ENCODE peak calls at places on chromosomes 1 and 21, in five cellular contexts. One of them, this sample, is unnamed.

GRCh38 chr1:153790996-153791855 is 16.0 kb downstream of the SLC27A3 start:
- DNase-seq in neuronal stem cell: no peak
- DNase-seq in transverse colon: peak; percentile 56
- DNase-seq in hepatocyte: peak; percentile 56
- DNase-seq in uterus: peak; percentile 47
- DNase-seq in this sample: no peak

GRCh38 chr1:26787381-26787705 is 407 bp upstream of the PIGV start:
- DNase-seq in neuronal stem cell: no peak
- DNase-seq in uterus: no peak
- DNase-seq in hepatocyte: no peak
- DNase-seq in transverse colon: peak; percentile 61
- DNase-seq in this sample: no peak

GRCh38 chr1:109876617-109877319 is 33.9 kb upstream of the CSF1 start:
- DNase-seq in transverse colon: no peak
- DNase-seq in neuronal stem cell: no peak
- DNase-seq in hepatocyte: peak; percentile 48
- DNase-seq in uterus: no peak
- DNase-seq in this sample: no peak

GRCh38 chr1:6519491-6519934 is 28.0 kb upstream of the PLEKHG5 start:
- DNase-seq in hepatocyte: no peak
- DNase-seq in transverse colon: no peak
- DNase-seq in uterus: no peak
- DNase-seq in neuronal stem cell: no peak
- DNase-seq in this sample: no peak

GRCh38 chr1:46184920-46185658 is 8.8 kb upstream of the P3R3URF start:
- DNase-seq in hepatocyte: no peak
- DNase-seq in neuronal stem cell: no peak
- DNase-seq in transverse colon: no peak
- DNase-seq in uterus: no peak
- DNase-seq in this sample: no peak

GRCh38 chr1:66000033-66000637 is 207.4 kb downstream of the PDE4B start:
- DNase-seq in hepatocyte: no peak
- DNase-seq in uterus: no peak
- DNase-seq in neuronal stem cell: no peak
- DNase-seq in transverse colon: no peak
- DNase-seq in this sample: no peak

GRCh38 chr1:188700116-188700515 is 1777.5 kb downstream of the BRINP3 start:
- DNase-seq in transverse colon: no peak
- DNase-seq in uterus: no peak
- DNase-seq in neuronal stem cell: no peak
- DNase-seq in hepatocyte: no peak
- DNase-seq in this sample: no peak

GRCh38 chr1:11407301-11407994 is 71.5 kb upstream of the DISP3 start:
- DNase-seq in uterus: no peak
- DNase-seq in neuronal stem cell: no peak
- DNase-seq in hepatocyte: no peak
- DNase-seq in transverse colon: no peak
- DNase-seq in this sample: no peak

GRCh38 chr1:247145279-247145678 is 26.5 kb downstream of the ZNF124 start:
- DNase-seq in uterus: no peak
- DNase-seq in transverse colon: no peak
- DNase-seq in hepatocyte: no peak
- DNase-seq in neuronal stem cell: no peak
- DNase-seq in this sample: no peak
- H3K9me3 ChIP-seq in uterus: peaks cover 18% of the 10 kb centered on the region
- H3K9me3 ChIP-seq in transverse colon: peaks cover 93% of the 10 kb centered on the region
- H3K9me3 ChIP-seq in hepatocyte: peaks cover 34% of the 10 kb centered on the region
- H3K9me3 ChIP-seq in neuronal stem cell: peaks cover 42% of the 10 kb centered on the region
- H3K9me3 ChIP-seq in this sample: peaks cover 78% of the 10 kb centered on the region

GRCh38 chr1:152220166-152221163 is 3.5 kb downstream of the HRNR start:
- DNase-seq in neuronal stem cell: no peak
- DNase-seq in uterus: no peak
- DNase-seq in transverse colon: no peak
- DNase-seq in hepatocyte: no peak
- DNase-seq in this sample: no peak
- H3K9me3 ChIP-seq in neuronal stem cell: peaks cover 18% of the 10 kb centered on the region
- H3K9me3 ChIP-seq in uterus: no peaks in the 10 kb centered on the region
- H3K9me3 ChIP-seq in transverse colon: no peaks in the 10 kb centered on the region
- H3K9me3 ChIP-seq in hepatocyte: no peaks in the 10 kb centered on the region
- H3K9me3 ChIP-seq in this sample: no peaks in the 10 kb centered on the region

GRCh38 chr1:244573768-244574167 is 79.2 kb upstream of the DESI2 start:
- DNase-seq in uterus: no peak
- DNase-seq in hepatocyte: no peak
- DNase-seq in neuronal stem cell: no peak
- DNase-seq in transverse colon: no peak
- DNase-seq in this sample: no peak
- H3K9me3 ChIP-seq in uterus: peaks cover 19% of the 10 kb centered on the region
- H3K9me3 ChIP-seq in hepatocyte: no peaks in the 10 kb centered on the region
- H3K9me3 ChIP-seq in neuronal stem cell: peaks cover 21% of the 10 kb centered on the region
- H3K9me3 ChIP-seq in transverse colon: peaks cover 52% of the 10 kb centered on the region
- H3K9me3 ChIP-seq in this sample: peaks cover 30% of the 10 kb centered on the region

DNA sequence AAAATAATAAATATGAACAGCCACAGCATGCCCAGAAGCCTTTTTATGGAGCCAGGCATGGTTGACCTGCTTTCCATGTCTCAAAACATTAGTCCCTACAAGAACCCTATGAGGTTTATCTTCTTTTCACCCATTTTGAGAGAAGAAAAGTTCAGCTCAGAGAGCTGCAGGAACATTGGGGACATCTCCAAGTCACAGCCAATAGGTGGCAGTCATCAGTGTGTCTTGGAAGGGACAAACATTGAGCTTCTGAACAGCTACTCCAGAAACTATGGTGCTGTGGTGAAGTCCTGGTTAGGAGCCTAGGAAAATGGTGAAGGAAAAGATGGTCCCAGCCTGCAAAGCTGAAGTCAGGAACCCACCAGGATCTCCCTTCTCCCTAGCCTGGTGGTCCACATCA is 73.6 kb downstream of the JMJD4 start:
- DNase-seq in transverse colon: no peak
- DNase-seq in hepatocyte: no peak
- DNase-seq in neuronal stem cell: no peak
- DNase-seq in uterus: no peak
- DNase-seq in this sample: no peak
- H3K9me3 ChIP-seq in transverse colon: peaks cover 100% of the 10 kb centered on the region
- H3K9me3 ChIP-seq in hepatocyte: peaks cover 67% of the 10 kb centered on the region
- H3K9me3 ChIP-seq in neuronal stem cell: peaks cover 32% of the 10 kb centered on the region
- H3K9me3 ChIP-seq in uterus: peaks cover 96% of the 10 kb centered on the region
- H3K9me3 ChIP-seq in this sample: peaks cover 82% of the 10 kb centered on the region

GRCh38 chr1:180384606-180385005 is 117.8 kb downstream of the ACBD6 start:
- DNase-seq in uterus: no peak
- DNase-seq in transverse colon: no peak
- DNase-seq in hepatocyte: no peak
- DNase-seq in neuronal stem cell: no peak
- DNase-seq in this sample: no peak

GRCh38 chr1:180376253-180376652 is 126.1 kb downstream of the ACBD6 start:
- DNase-seq in neuronal stem cell: no peak
- DNase-seq in uterus: no peak
- DNase-seq in transverse colon: no peak
- DNase-seq in hepatocyte: no peak
- DNase-seq in this sample: no peak

GRCh38 chr1:180381184-180381580 is 121.2 kb downstream of the ACBD6 start:
- DNase-seq in uterus: no peak
- DNase-seq in hepatocyte: no peak
- DNase-seq in transverse colon: no peak
- DNase-seq in neuronal stem cell: no peak
- DNase-seq in this sample: no peak

GRCh38 chr1:180382326-180383115 is 119.9 kb downstream of the ACBD6 start:
- DNase-seq in transverse colon: no peak
- DNase-seq in neuronal stem cell: no peak
- DNase-seq in hepatocyte: no peak
- DNase-seq in uterus: no peak
- DNase-seq in this sample: no peak

GRCh38 chr1:180380259-180381183 is 121.9 kb downstream of the ACBD6 start:
- DNase-seq in neuronal stem cell: no peak
- DNase-seq in uterus: no peak
- DNase-seq in transverse colon: no peak
- DNase-seq in hepatocyte: no peak
- DNase-seq in this sample: no peak
- H3K9me3 ChIP-seq in neuronal stem cell: peaks cover 10% of the 10 kb centered on the region
- H3K9me3 ChIP-seq in uterus: peaks cover 33% of the 10 kb centered on the region
- H3K9me3 ChIP-seq in transverse colon: peaks cover 37% of the 10 kb centered on the region
- H3K9me3 ChIP-seq in hepatocyte: peaks cover 34% of the 10 kb centered on the region
- H3K9me3 ChIP-seq in this sample: peaks cover 22% of the 10 kb centered on the region

GRCh38 chr21:44972821-44973220 is 33.0 kb downstream of the SLX9 start:
- DNase-seq in transverse colon: no peak
- DNase-seq in hepatocyte: no peak
- DNase-seq in uterus: no peak
- DNase-seq in neuronal stem cell: no peak
- DNase-seq in this sample: no peak

GRCh38 chr21:44977616-44978340 is 37.9 kb downstream of the SLX9 start:
- DNase-seq in neuronal stem cell: no peak
- DNase-seq in transverse colon: no peak
- DNase-seq in uterus: no peak
- DNase-seq in hepatocyte: no peak
- DNase-seq in this sample: no peak

GRCh38 chr21:44973598-44973997 is 33.8 kb downstream of the SLX9 start:
- DNase-seq in neuronal stem cell: no peak
- DNase-seq in transverse colon: no peak
- DNase-seq in uterus: no peak
- DNase-seq in hepatocyte: no peak
- DNase-seq in this sample: no peak

GRCh38 chr21:44974676-44975075 is 34.8 kb downstream of the SLX9 start:
- DNase-seq in neuronal stem cell: no peak
- DNase-seq in transverse colon: no peak
- DNase-seq in hepatocyte: no peak
- DNase-seq in uterus: no peak
- DNase-seq in this sample: no peak

DNA sequence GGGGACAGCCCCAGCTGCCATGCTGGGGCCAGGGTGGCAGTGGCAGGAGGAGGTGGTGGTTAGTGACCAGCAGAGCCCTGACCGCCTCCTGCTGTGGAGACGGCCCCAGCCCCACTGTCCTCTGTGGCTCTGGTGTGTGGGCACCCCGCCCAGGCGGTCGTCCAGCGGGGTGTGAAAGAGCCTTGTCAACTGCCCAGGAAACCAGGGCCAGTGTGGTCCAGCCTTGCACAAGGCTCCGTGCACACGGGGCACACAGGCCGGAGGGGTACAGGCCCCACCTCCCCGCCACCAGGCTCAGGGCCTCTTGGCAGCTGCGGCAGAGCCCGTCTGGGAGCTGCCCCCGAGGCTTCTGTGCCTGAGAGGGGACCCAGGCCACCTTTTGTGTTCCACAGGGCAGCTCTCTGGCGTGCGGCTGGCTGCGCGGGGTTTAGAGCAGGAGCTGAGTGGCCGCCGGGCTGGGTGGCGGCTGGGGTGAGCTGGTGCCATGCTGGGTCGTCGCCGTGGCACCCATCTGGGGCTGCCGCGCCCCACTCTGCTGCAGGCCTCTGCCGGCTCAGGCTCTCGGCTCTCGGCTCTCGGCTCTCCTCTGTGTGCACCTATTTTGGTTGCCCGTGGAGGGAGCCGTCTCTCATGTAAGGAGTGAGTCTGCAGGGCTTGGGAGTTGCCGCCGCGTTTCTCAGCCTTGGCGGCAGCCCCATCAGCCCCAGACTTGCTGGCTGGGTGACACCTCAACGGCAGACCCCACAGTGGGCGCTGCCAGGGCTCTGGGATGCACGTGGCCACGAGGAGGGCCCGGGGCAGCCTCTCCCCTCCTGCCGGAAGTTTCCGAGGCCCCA is 36.1 kb downstream of the SLX9 start:
- DNase-seq in neuronal stem cell: no peak
- DNase-seq in hepatocyte: no peak
- DNase-seq in transverse colon: no peak
- DNase-seq in uterus: no peak
- DNase-seq in this sample: no peak
- H3K9me3 ChIP-seq in neuronal stem cell: no peaks in the 10 kb centered on the region
- H3K9me3 ChIP-seq in hepatocyte: no peaks in the 10 kb centered on the region
- H3K9me3 ChIP-seq in transverse colon: no peaks in the 10 kb centered on the region
- H3K9me3 ChIP-seq in uterus: no peaks in the 10 kb centered on the region
- H3K9me3 ChIP-seq in this sample: no peaks in the 10 kb centered on the region

This sample was measured in CD8-positive, alpha-beta memory T cell.